ENCODE peak calls at places on chromosome 4, in seven cellular contexts. F is pancreas, C is psoas muscle, M is upper lobe of right lung, U is fibroblast of lung, J is right atrium auricular region, W is mammary epithelial cell. T is an unnamed sample.

GRCh38 chr4:34323549-34324325 is 1920.6 kb downstream of the ARAP2 start:
- DNase-seq in F (no peak), C (no peak), M (no peak), U (peak; percentile 26), J (no peak), W (no peak), T (no peak)

GRCh38 chr4:140711910-140712309 is 44.3 kb downstream of the TBC1D9 start:
- DNase-seq in F (no peak), C (no peak), M (no peak), U (no peak), J (no peak), W (no peak), T (no peak)

GRCh38 chr4:118968006-118968405 is 79.4 kb downstream of the SYNPO2 start:
- DNase-seq in F (no peak), C (peak; percentile 70), M (no peak), U (peak; percentile 96), J (peak; percentile 82), W (peak; percentile 48), T (peak; percentile 95)

GRCh38 chr4:7067147-7067522 is 729 bp downstream of the GRPEL1 start:
- DNase-seq in F (no peak), C (peak; percentile 75), M (peak; percentile 59), U (no peak), J (peak; percentile 70), W (no peak), T (no peak)

GRCh38 chr4:42416017-42416416 is 18.7 kb downstream of the SHISA3 start:
- DNase-seq in F (no peak), C (no peak), M (no peak), U (no peak), J (no peak), W (no peak), T (no peak)

GRCh38 chr4:14583752-14584151 is 418.5 kb upstream of the CPEB2 start:
- DNase-seq in F (no peak), C (no peak), M (no peak), U (no peak), J (no peak), W (no peak), T (no peak)

GRCh38 chr4:64713256-64713840 is 304.1 kb upstream of the TECRL start:
- DNase-seq in F (no peak), C (no peak), M (no peak), U (peak; percentile 0), J (no peak), W (peak; percentile 34), T (peak; percentile 20)

GRCh38 chr4:84967292-84967651 is 782 bp upstream of the WDFY3 start:
- DNase-seq in F (no peak), C (no peak), M (no peak), U (peak; percentile 53), J (no peak), W (no peak), T (peak; percentile 35)

GRCh38 chr4:121189811-121190210 is 25.7 kb upstream of the TNIP3 start:
- DNase-seq in F (no peak), C (no peak), M (no peak), U (no peak), J (no peak), W (no peak), T (no peak)

GRCh38 chr4:7911044-7911578 is 28.6 kb downstream of the AFAP1 start:
- DNase-seq in F (no peak), C (peak; percentile 59), M (no peak), U (peak; percentile 96), J (no peak), W (peak; percentile 65), T (peak; percentile 82)

GRCh38 chr4:163164110-163164509 is 2.6 kb downstream of the NAF1 start:
- DNase-seq in F (no peak), C (no peak), M (no peak), U (no peak), J (no peak), W (no peak), T (no peak)

GRCh38 chr4:7161721-7162214 is 30.6 kb upstream of the SORCS2 start:
- DNase-seq in F (peak; percentile 58), C (no peak), M (peak; percentile 52), U (peak; percentile 30), J (no peak), W (no peak), T (no peak)

GRCh38 chr4:117467404-117467803 is 382.0 kb upstream of the TRAM1L1 start:
- DNase-seq in F (no peak), C (no peak), M (no peak), U (peak; percentile 45), J (no peak), W (no peak), T (no peak)

GRCh38 chr4:81256059-81256635 is 41.1 kb upstream of the PRKG2 start:
- DNase-seq in F (no peak), C (no peak), M (no peak), U (no peak), J (no peak), W (no peak), T (no peak)

GRCh38 chr4:27985522-27985921 is 1124.9 kb downstream of the STIM2 start:
- DNase-seq in F (no peak), C (no peak), M (no peak), U (no peak), J (no peak), W (no peak), T (no peak)

GRCh38 chr4:143071351-143071750 is 113.4 kb upstream of the USP38 start:
- DNase-seq in F (no peak), C (no peak), M (no peak), U (no peak), J (no peak), W (no peak), T (no peak)

GRCh38 chr4:127209580-127210095 is 423.1 kb upstream of the INTU start:
- DNase-seq in F (no peak), C (no peak), M (no peak), U (no peak), J (no peak), W (no peak), T (no peak)

GRCh38 chr4:175671491-175671934 is 140.6 kb downstream of the GPM6A start:
- DNase-seq in F (peak; percentile 46), C (no peak), M (no peak), U (no peak), J (no peak), W (no peak), T (no peak)

GRCh38 chr4:79255793-79256192 is 70.1 kb downstream of the NAA11 start:
- DNase-seq in F (no peak), C (no peak), M (no peak), U (no peak), J (no peak), W (no peak), T (peak; percentile 30)

GRCh38 chr4:156547439-156547838 is 424.2 kb downstream of the PDGFC start:
- DNase-seq in F (no peak), C (no peak), M (no peak), U (peak; percentile 95), J (no peak), W (peak; percentile 73), T (peak; percentile 87)

GRCh38 chr4:153541426-153542096 is 75.4 kb downstream of the TMEM131L start:
- DNase-seq in F (no peak), C (no peak), M (no peak), U (peak; percentile 87), J (no peak), W (peak; percentile 90), T (peak; percentile 70)

GRCh38 chr4:52939739-52940138 is 77.6 kb downstream of the RASL11B start:
- DNase-seq in F (peak; percentile 72), C (no peak), M (no peak), U (no peak), J (no peak), W (no peak), T (no peak)

GRCh38 chr4:52943644-52944043 is 81.5 kb downstream of the RASL11B start:
- DNase-seq in F (no peak), C (no peak), M (no peak), U (no peak), J (no peak), W (no peak), T (no peak)

GRCh38 chr4:52939325-52939724 is 77.2 kb downstream of the RASL11B start:
- DNase-seq in F (no peak), C (no peak), M (no peak), U (no peak), J (no peak), W (no peak), T (no peak)

GRCh38 chr4:52942936-52943335 is 80.8 kb downstream of the RASL11B start:
- DNase-seq in F (no peak), C (no peak), M (no peak), U (no peak), J (no peak), W (no peak), T (no peak)

DNA sequence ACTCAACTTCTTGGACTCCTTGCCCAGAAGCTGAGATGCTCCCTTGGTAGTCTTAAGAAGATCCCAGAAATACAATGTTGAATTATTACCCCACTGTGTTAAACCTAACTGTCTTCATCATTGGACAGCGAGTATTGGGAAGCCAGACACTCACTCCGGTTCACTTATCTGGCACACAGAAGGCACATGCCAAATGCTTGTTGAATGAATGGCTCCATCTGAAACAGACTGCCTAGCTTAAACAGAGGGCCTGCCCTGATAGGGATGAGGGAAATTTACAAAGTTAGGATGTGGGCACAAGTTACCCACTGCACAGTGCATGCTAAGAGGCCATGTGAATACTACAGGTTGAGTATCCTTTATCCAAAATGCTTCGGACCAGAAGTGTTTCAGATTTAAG is 79.3 kb downstream of the RASL11B start:
- DNase-seq in F (no peak), C (no peak), M (no peak), U (no peak), J (no peak), W (no peak), T (no peak)
- H3K27ac ChIP-seq in F (no peak overlapping the region), C (no peak overlapping the region), M (no peak overlapping the region), U (no peak overlapping the region), J (no peak overlapping the region), W (no peak overlapping the region), T (no peak overlapping the region)

GRCh38 chr4:55397521-55398321 is 2.0 kb downstream of the TMEM165 start:
- DNase-seq in F (no peak), C (no peak), M (no peak), U (peak; percentile 84), J (no peak), W (peak; percentile 86), T (peak; percentile 87)
- H3K4me3 ChIP-seq in F (peak overlapping the region; percentile 92), C (peak overlapping the region; percentile 92), M (peak overlapping the region; percentile 99), U (peak overlapping the region; percentile 98), J (peak overlapping the region; percentile 99), W (peak overlapping the region; percentile 96), T (peak overlapping the region; percentile 93)

GRCh38 chr4:95547708-95548471 is 883 bp downstream of the UNC5C start:
- DNase-seq in F (peak; percentile 58), C (peak; percentile 54), M (no peak), U (no peak), J (peak; percentile 68), W (peak; percentile 53), T (peak; percentile 58)
- H3K27ac ChIP-seq in F (no peak overlapping the region), C (peak overlapping the region; percentile 3), M (peak overlapping the region; percentile 84), U (peak overlapping the region; percentile 44), J (peak overlapping the region; percentile 81), W (peak overlapping the region; percentile 59), T (peak overlapping the region; percentile 81)

DNA sequence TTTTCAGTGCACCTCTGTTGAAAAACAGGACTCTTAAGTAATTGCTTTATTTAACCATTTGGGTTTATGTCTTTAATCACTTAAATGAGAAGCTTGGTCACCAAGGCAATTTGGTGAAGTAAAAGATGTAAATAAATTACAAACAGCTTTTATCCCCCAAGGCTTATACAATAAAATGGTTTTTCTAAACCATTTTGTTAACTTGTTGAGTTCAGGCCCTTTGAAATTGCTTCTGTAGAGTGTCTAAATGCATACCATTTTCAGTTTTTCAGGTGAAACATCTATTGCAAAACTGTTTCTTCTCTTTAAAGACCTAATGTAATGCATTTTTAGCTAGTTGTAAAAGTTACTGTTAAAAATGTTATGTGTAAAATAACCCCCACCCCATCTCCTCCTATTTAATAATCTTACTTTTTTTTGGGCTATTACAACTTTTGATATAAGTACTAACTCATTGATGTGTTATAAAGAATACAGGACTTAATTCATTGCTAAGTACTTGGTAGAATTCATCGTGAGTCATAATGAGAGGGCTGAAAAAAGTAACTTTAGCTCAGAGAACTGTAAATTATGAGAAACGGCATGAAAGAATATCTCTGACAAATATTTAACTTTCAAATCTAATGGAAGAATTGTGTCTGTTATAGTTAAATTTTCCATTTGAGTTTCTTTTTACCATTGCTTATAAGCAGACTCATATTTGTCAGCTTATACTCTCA is 4.5 kb downstream of the RAPGEF2 start:
- DNase-seq in F (no peak), C (no peak), M (no peak), U (peak; percentile 12), J (no peak), W (peak; percentile 29), T (no peak)
- H3K4me3 ChIP-seq in F (no peak overlapping the region), C (peak overlapping the region; percentile 99), M (no peak overlapping the region), U (no peak overlapping the region), J (no peak overlapping the region), W (no peak overlapping the region), T (no peak overlapping the region)

T was measured in cardiac muscle cell.